ENCODE peak calls at places on chromosomes 6 and 20, in ten cellular contexts. One of them, this sample, is unnamed.

GRCh38 chr6:324729-325125 is 32.4 kb downstream of the DUSP22 start:
- DNase-seq in A549: no peak
- DNase-seq in psoas muscle: no peak
- DNase-seq in uterus: no peak
- DNase-seq in cardiac fibroblast: no peak
- DNase-seq in kidney: no peak
- DNase-seq in RWPE1: no peak
- DNase-seq in neural crest cell: no peak
- DNase-seq in nephron progenitor cell: no peak
- DNase-seq in breast epithelium: no peak
- DNase-seq in this sample: no peak

GRCh38 chr6:95249176-95249575 is 328.2 kb upstream of the MANEA start:
- DNase-seq in RWPE1: no peak
- DNase-seq in breast epithelium: no peak
- DNase-seq in psoas muscle: no peak
- DNase-seq in neural crest cell: no peak
- DNase-seq in kidney: no peak
- DNase-seq in uterus: no peak
- DNase-seq in nephron progenitor cell: no peak
- DNase-seq in cardiac fibroblast: peak; percentile 81
- DNase-seq in A549: peak; percentile 36
- DNase-seq in this sample: peak; percentile 86

GRCh38 chr6:111667921-111668320 is 62.2 kb upstream of the TRAF3IP2 start:
- DNase-seq in kidney: no peak
- DNase-seq in psoas muscle: no peak
- DNase-seq in cardiac fibroblast: no peak
- DNase-seq in RWPE1: no peak
- DNase-seq in nephron progenitor cell: no peak
- DNase-seq in neural crest cell: no peak
- DNase-seq in breast epithelium: no peak
- DNase-seq in uterus: no peak
- DNase-seq in A549: no peak
- DNase-seq in this sample: no peak

GRCh38 chr20:2379511-2380229 is 1.0 kb upstream of the TGM6 start:
- DNase-seq in uterus: no peak
- DNase-seq in RWPE1: no peak
- DNase-seq in A549: no peak
- DNase-seq in breast epithelium: no peak
- DNase-seq in kidney: no peak
- DNase-seq in psoas muscle: no peak
- DNase-seq in cardiac fibroblast: no peak
- DNase-seq in nephron progenitor cell: no peak
- DNase-seq in neural crest cell: no peak
- DNase-seq in this sample: no peak

GRCh38 chr6:147648936-147649335 is 140.4 kb downstream of the SAMD5 start:
- DNase-seq in nephron progenitor cell: no peak
- DNase-seq in breast epithelium: no peak
- DNase-seq in RWPE1: no peak
- DNase-seq in cardiac fibroblast: no peak
- DNase-seq in kidney: no peak
- DNase-seq in A549: no peak
- DNase-seq in uterus: no peak
- DNase-seq in psoas muscle: no peak
- DNase-seq in neural crest cell: no peak
- DNase-seq in this sample: no peak

GRCh38 chr6:164142312-164142711 is 727.8 kb downstream of the QKI start:
- DNase-seq in neural crest cell: no peak
- DNase-seq in nephron progenitor cell: no peak
- DNase-seq in cardiac fibroblast: no peak
- DNase-seq in A549: no peak
- DNase-seq in RWPE1: no peak
- DNase-seq in breast epithelium: no peak
- DNase-seq in kidney: no peak
- DNase-seq in uterus: no peak
- DNase-seq in psoas muscle: no peak
- DNase-seq in this sample: no peak

GRCh38 chr6:45619994-45620471 is 242.3 kb upstream of the SUPT3H start:
- DNase-seq in RWPE1: no peak
- DNase-seq in A549: no peak
- DNase-seq in neural crest cell: no peak
- DNase-seq in breast epithelium: no peak
- DNase-seq in cardiac fibroblast: peak; percentile 46
- DNase-seq in nephron progenitor cell: no peak
- DNase-seq in uterus: no peak
- DNase-seq in kidney: no peak
- DNase-seq in psoas muscle: no peak
- DNase-seq in this sample: no peak

GRCh38 chr6:1055015-1055921 is 256.6 kb upstream of the FOXQ1 start:
- DNase-seq in uterus: no peak
- DNase-seq in cardiac fibroblast: no peak
- DNase-seq in A549: no peak
- DNase-seq in nephron progenitor cell: no peak
- DNase-seq in kidney: no peak
- DNase-seq in psoas muscle: no peak
- DNase-seq in neural crest cell: no peak
- DNase-seq in breast epithelium: no peak
- DNase-seq in RWPE1: no peak
- DNase-seq in this sample: no peak

GRCh38 chr6:32742374-32742773 is 1.2 kb downstream of the HLA-DQA2 start:
- DNase-seq in neural crest cell: no peak
- DNase-seq in A549: no peak
- DNase-seq in breast epithelium: no peak
- DNase-seq in cardiac fibroblast: no peak
- DNase-seq in RWPE1: no peak
- DNase-seq in psoas muscle: no peak
- DNase-seq in kidney: no peak
- DNase-seq in nephron progenitor cell: no peak
- DNase-seq in uterus: no peak
- DNase-seq in this sample: no peak

GRCh38 chr6:91137286-91137685 is 550.4 kb upstream of the MAP3K7 start:
- DNase-seq in nephron progenitor cell: no peak
- DNase-seq in neural crest cell: no peak
- DNase-seq in RWPE1: no peak
- DNase-seq in breast epithelium: no peak
- DNase-seq in cardiac fibroblast: no peak
- DNase-seq in A549: no peak
- DNase-seq in kidney: no peak
- DNase-seq in psoas muscle: no peak
- DNase-seq in uterus: no peak
- DNase-seq in this sample: no peak

GRCh38 chr6:140571139-140571538 is 1196.7 kb upstream of the CITED2 start:
- DNase-seq in neural crest cell: no peak
- DNase-seq in RWPE1: no peak
- DNase-seq in cardiac fibroblast: no peak
- DNase-seq in psoas muscle: no peak
- DNase-seq in kidney: no peak
- DNase-seq in nephron progenitor cell: no peak
- DNase-seq in breast epithelium: no peak
- DNase-seq in uterus: no peak
- DNase-seq in A549: no peak
- DNase-seq in this sample: no peak

GRCh38 chr6:130426078-130426726 is 60.4 kb downstream of the TMEM200A start:
- DNase-seq in breast epithelium: no peak
- DNase-seq in uterus: no peak
- DNase-seq in nephron progenitor cell: no peak
- DNase-seq in neural crest cell: no peak
- DNase-seq in psoas muscle: no peak
- DNase-seq in A549: no peak
- DNase-seq in cardiac fibroblast: no peak
- DNase-seq in RWPE1: no peak
- DNase-seq in kidney: no peak
- DNase-seq in this sample: peak; percentile 4

GRCh38 chr20:44781791-44782190 is 28.6 kb downstream of the RIMS4 start:
- DNase-seq in A549: no peak
- DNase-seq in psoas muscle: no peak
- DNase-seq in RWPE1: no peak
- DNase-seq in uterus: no peak
- DNase-seq in kidney: no peak
- DNase-seq in cardiac fibroblast: no peak
- DNase-seq in nephron progenitor cell: no peak
- DNase-seq in breast epithelium: no peak
- DNase-seq in neural crest cell: no peak
- DNase-seq in this sample: peak; percentile 18

GRCh38 chr20:38377039-38377715 is 30.9 kb downstream of the LBP start:
- DNase-seq in uterus: no peak
- DNase-seq in breast epithelium: peak; percentile 19
- DNase-seq in A549: no peak
- DNase-seq in kidney: no peak
- DNase-seq in psoas muscle: no peak
- DNase-seq in cardiac fibroblast: no peak
- DNase-seq in neural crest cell: no peak
- DNase-seq in RWPE1: no peak
- DNase-seq in nephron progenitor cell: no peak
- DNase-seq in this sample: no peak

GRCh38 chr20:33848391-33848790 is 37.2 kb downstream of the CHMP4B start:
- DNase-seq in uterus: no peak
- DNase-seq in neural crest cell: no peak
- DNase-seq in A549: no peak
- DNase-seq in RWPE1: no peak
- DNase-seq in breast epithelium: no peak
- DNase-seq in psoas muscle: no peak
- DNase-seq in nephron progenitor cell: no peak
- DNase-seq in cardiac fibroblast: no peak
- DNase-seq in kidney: peak; percentile 69
- DNase-seq in this sample: no peak

GRCh38 chr20:61693055-61693600 is 372.6 kb downstream of the TAF4 start:
- DNase-seq in A549: no peak
- DNase-seq in breast epithelium: no peak
- DNase-seq in psoas muscle: no peak
- DNase-seq in cardiac fibroblast: no peak
- DNase-seq in uterus: no peak
- DNase-seq in neural crest cell: no peak
- DNase-seq in nephron progenitor cell: no peak
- DNase-seq in kidney: peak; percentile 37
- DNase-seq in RWPE1: no peak
- DNase-seq in this sample: no peak

GRCh38 chr6:24777227-24777626 is 2.5 kb downstream of the GMNN start:
- DNase-seq in kidney: no peak
- DNase-seq in breast epithelium: no peak
- DNase-seq in neural crest cell: no peak
- DNase-seq in cardiac fibroblast: no peak
- DNase-seq in A549: no peak
- DNase-seq in psoas muscle: no peak
- DNase-seq in RWPE1: no peak
- DNase-seq in nephron progenitor cell: no peak
- DNase-seq in uterus: no peak
- DNase-seq in this sample: no peak

DNA sequence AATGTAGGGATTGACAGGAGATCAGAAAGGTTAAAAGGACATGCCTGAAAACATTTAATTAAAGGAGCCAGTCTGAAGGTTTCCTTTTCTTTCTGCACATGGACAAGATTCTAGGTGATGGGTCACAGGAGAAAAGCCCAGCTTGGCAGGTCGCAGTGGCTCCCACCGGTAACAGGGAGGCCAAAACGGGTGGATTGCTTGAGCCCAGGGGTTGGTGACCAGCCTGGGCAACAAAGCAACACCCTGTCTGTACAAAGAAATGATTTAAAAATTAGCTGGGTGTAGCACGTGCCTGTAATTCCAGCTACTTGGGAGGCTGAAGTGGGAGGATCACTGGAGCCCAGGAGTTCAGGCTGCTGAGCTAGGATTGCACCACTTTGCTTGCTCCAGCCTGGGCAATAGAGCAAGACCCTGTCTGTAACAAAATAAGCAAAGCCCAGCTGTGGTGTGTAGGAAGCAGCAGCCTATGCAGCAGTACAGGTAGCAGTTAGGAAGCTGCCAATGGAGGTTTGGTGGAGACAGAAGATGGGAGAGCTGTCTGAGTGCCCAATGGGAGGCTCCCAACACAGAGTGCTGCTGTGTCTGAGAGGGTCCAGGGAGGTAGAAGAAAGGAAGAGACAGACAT is 7.3 kb upstream of the AP5S1 start:
- DNase-seq in breast epithelium: no peak
- DNase-seq in cardiac fibroblast: no peak
- DNase-seq in nephron progenitor cell: no peak
- DNase-seq in kidney: no peak
- DNase-seq in A549: peak; percentile 59
- DNase-seq in psoas muscle: no peak
- DNase-seq in neural crest cell: no peak
- DNase-seq in RWPE1: no peak
- DNase-seq in uterus: no peak
- DNase-seq in this sample: no peak
- TF ChIP-seq CTCF in breast epithelium: no peak
- TF ChIP-seq CTCF in cardiac fibroblast: no peak
- TF ChIP-seq CTCF in nephron progenitor cell: no peak
- TF ChIP-seq CTCF in kidney: no peak
- TF ChIP-seq CTCF in A549: no peak
- TF ChIP-seq CTCF in psoas muscle: no peak
- TF ChIP-seq CTCF in neural crest cell: no peak
- TF ChIP-seq CTCF in RWPE1: no peak
- TF ChIP-seq CTCF in uterus: no peak
- TF ChIP-seq CTCF in this sample: no peak

GRCh38 chr6:42322676-42323075 is 105.0 kb upstream of the MRPS10 start:
- DNase-seq in neural crest cell: no peak
- DNase-seq in A549: no peak
- DNase-seq in uterus: no peak
- DNase-seq in breast epithelium: no peak
- DNase-seq in psoas muscle: no peak
- DNase-seq in kidney: peak; percentile 18
- DNase-seq in cardiac fibroblast: no peak
- DNase-seq in nephron progenitor cell: no peak
- DNase-seq in RWPE1: no peak
- DNase-seq in this sample: no peak
- TF ChIP-seq CTCF in neural crest cell: no peak
- TF ChIP-seq CTCF in A549: no peak
- TF ChIP-seq CTCF in uterus: no peak
- TF ChIP-seq CTCF in breast epithelium: no peak
- TF ChIP-seq CTCF in psoas muscle: no peak
- TF ChIP-seq CTCF in kidney: no peak
- TF ChIP-seq CTCF in cardiac fibroblast: no peak
- TF ChIP-seq CTCF in nephron progenitor cell: no peak
- TF ChIP-seq CTCF in RWPE1: no peak
- TF ChIP-seq CTCF in this sample: peak; percentile 3

GRCh38 chr6:153309666-153310065 is 178.6 kb upstream of the RGS17 start:
- DNase-seq in neural crest cell: no peak
- DNase-seq in uterus: no peak
- DNase-seq in psoas muscle: no peak
- DNase-seq in breast epithelium: no peak
- DNase-seq in kidney: no peak
- DNase-seq in nephron progenitor cell: no peak
- DNase-seq in RWPE1: no peak
- DNase-seq in A549: no peak
- DNase-seq in cardiac fibroblast: no peak
- DNase-seq in this sample: no peak

GRCh38 chr6:153312633-153313032 is 181.6 kb upstream of the RGS17 start:
- DNase-seq in A549: peak; percentile 70
- DNase-seq in psoas muscle: peak; percentile 13
- DNase-seq in RWPE1: peak; percentile 54
- DNase-seq in neural crest cell: peak; percentile 9
- DNase-seq in uterus: no peak
- DNase-seq in kidney: peak; percentile 75
- DNase-seq in cardiac fibroblast: peak; percentile 74
- DNase-seq in breast epithelium: no peak
- DNase-seq in nephron progenitor cell: peak; percentile 25
- DNase-seq in this sample: peak; percentile 86
- TF ChIP-seq CTCF in A549: peak; percentile 70
- TF ChIP-seq CTCF in psoas muscle: no peak
- TF ChIP-seq CTCF in RWPE1: peak; percentile 54
- TF ChIP-seq CTCF in neural crest cell: peak; percentile 63
- TF ChIP-seq CTCF in uterus: no peak
- TF ChIP-seq CTCF in kidney: peak; percentile 19
- TF ChIP-seq CTCF in cardiac fibroblast: peak; percentile 38
- TF ChIP-seq CTCF in breast epithelium: no peak
- TF ChIP-seq CTCF in nephron progenitor cell: peak; percentile 52
- TF ChIP-seq CTCF in this sample: peak; percentile 60

GRCh38 chr6:63245908-63246307 is 34.6 kb downstream of the FKBP1C start:
- DNase-seq in A549: peak; percentile 16
- DNase-seq in psoas muscle: no peak
- DNase-seq in RWPE1: no peak
- DNase-seq in breast epithelium: no peak
- DNase-seq in cardiac fibroblast: no peak
- DNase-seq in neural crest cell: no peak
- DNase-seq in kidney: no peak
- DNase-seq in uterus: no peak
- DNase-seq in nephron progenitor cell: peak; percentile 10
- DNase-seq in this sample: no peak
- TF ChIP-seq CTCF in A549: no peak
- TF ChIP-seq CTCF in psoas muscle: no peak
- TF ChIP-seq CTCF in RWPE1: no peak
- TF ChIP-seq CTCF in breast epithelium: no peak
- TF ChIP-seq CTCF in cardiac fibroblast: no peak
- TF ChIP-seq CTCF in neural crest cell: peak; percentile 46
- TF ChIP-seq CTCF in kidney: no peak
- TF ChIP-seq CTCF in uterus: no peak
- TF ChIP-seq CTCF in nephron progenitor cell: peak; percentile 41
- TF ChIP-seq CTCF in this sample: no peak

This sample was measured in bronchial epithelial cell.